ENCODE peak calls at places on chromosomes 5 and 9, in six cellular contexts. One of them, this sample, is unnamed.

GRCh38 chr5:107557051-107557658 is 113.6 kb downstream of the EFNA5 start:
- DNase-seq in right lobe of liver: no peak
- DNase-seq in IMR-90: no peak
- DNase-seq in small intestine: no peak
- DNase-seq in psoas muscle: peak; percentile 30
- DNase-seq in A673: no peak
- DNase-seq in this sample: peak; percentile 92

GRCh38 chr9:127049581-127049980 is 72.9 kb downstream of the ANGPTL2 start:
- DNase-seq in psoas muscle: no peak
- DNase-seq in right lobe of liver: no peak
- DNase-seq in IMR-90: peak; percentile 55
- DNase-seq in A673: no peak
- DNase-seq in small intestine: no peak
- DNase-seq in this sample: no peak

GRCh38 chr9:83596899-83597504 is 25.9 kb upstream of the IDNK start:
- DNase-seq in A673: peak; percentile 54
- DNase-seq in psoas muscle: no peak
- DNase-seq in IMR-90: no peak
- DNase-seq in small intestine: peak; percentile 21
- DNase-seq in right lobe of liver: no peak
- DNase-seq in this sample: peak; percentile 87

GRCh38 chr5:20113031-20113685 is 125.2 kb upstream of the CDH18 start:
- DNase-seq in psoas muscle: no peak
- DNase-seq in right lobe of liver: no peak
- DNase-seq in IMR-90: no peak
- DNase-seq in small intestine: no peak
- DNase-seq in A673: no peak
- DNase-seq in this sample: no peak

GRCh38 chr5:32711693-32712462 is 757 bp downstream of the NPR3 start:
- DNase-seq in IMR-90: peak; percentile 49
- DNase-seq in small intestine: no peak
- DNase-seq in psoas muscle: peak; percentile 50
- DNase-seq in right lobe of liver: no peak
- DNase-seq in A673: no peak
- DNase-seq in this sample: no peak

GRCh38 chr9:121560921-121561320 is 61.3 kb upstream of the GGTA1 start:
- DNase-seq in IMR-90: no peak
- DNase-seq in right lobe of liver: no peak
- DNase-seq in A673: no peak
- DNase-seq in psoas muscle: no peak
- DNase-seq in small intestine: no peak
- DNase-seq in this sample: no peak

GRCh38 chr9:98917691-98918487 is 25.8 kb upstream of the COL15A1 start:
- DNase-seq in A673: no peak
- DNase-seq in small intestine: no peak
- DNase-seq in psoas muscle: no peak
- DNase-seq in IMR-90: no peak
- DNase-seq in right lobe of liver: no peak
- DNase-seq in this sample: no peak

GRCh38 chr5:10106285-10106684 is 143.4 kb downstream of the ATPSCKMT start:
- DNase-seq in IMR-90: no peak
- DNase-seq in right lobe of liver: no peak
- DNase-seq in psoas muscle: no peak
- DNase-seq in small intestine: no peak
- DNase-seq in A673: no peak
- DNase-seq in this sample: no peak

GRCh38 chr5:111389390-111390082 is 122.8 kb downstream of the STARD4 start:
- DNase-seq in A673: no peak
- DNase-seq in psoas muscle: no peak
- DNase-seq in small intestine: no peak
- DNase-seq in IMR-90: peak; percentile 85
- DNase-seq in right lobe of liver: no peak
- DNase-seq in this sample: peak; percentile 17

DNA sequence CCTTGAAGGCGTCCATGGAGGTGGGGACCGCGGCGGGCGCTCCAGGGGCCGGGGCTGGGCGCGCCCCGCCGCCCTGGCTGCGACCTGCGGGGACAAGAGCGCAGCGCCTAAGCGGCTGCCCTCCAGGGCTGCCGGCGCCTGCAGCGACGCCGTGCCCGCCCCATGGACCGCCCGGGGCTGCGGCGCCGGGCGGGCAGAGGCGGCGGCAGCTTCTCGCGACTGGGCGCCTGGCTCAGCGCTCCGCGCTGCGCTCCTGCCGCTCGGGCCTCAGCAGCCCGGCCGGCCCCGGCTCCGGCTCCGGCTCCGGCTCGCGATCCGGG is 202 bp downstream of the PITX1 start:
- DNase-seq in IMR-90: no peak
- DNase-seq in right lobe of liver: no peak
- DNase-seq in psoas muscle: no peak
- DNase-seq in small intestine: no peak
- DNase-seq in A673: peak; percentile 60
- DNase-seq in this sample: no peak
- H3K27ac ChIP-seq in IMR-90: peak overlapping the region; percentile 73
- H3K27ac ChIP-seq in right lobe of liver: no peak overlapping the region
- H3K27ac ChIP-seq in psoas muscle: peak overlapping the region; percentile 90
- H3K27ac ChIP-seq in small intestine: peak overlapping the region; percentile 85
- H3K27ac ChIP-seq in A673: no peak overlapping the region
- H3K27ac ChIP-seq in this sample: peak overlapping the region; percentile 80

DNA sequence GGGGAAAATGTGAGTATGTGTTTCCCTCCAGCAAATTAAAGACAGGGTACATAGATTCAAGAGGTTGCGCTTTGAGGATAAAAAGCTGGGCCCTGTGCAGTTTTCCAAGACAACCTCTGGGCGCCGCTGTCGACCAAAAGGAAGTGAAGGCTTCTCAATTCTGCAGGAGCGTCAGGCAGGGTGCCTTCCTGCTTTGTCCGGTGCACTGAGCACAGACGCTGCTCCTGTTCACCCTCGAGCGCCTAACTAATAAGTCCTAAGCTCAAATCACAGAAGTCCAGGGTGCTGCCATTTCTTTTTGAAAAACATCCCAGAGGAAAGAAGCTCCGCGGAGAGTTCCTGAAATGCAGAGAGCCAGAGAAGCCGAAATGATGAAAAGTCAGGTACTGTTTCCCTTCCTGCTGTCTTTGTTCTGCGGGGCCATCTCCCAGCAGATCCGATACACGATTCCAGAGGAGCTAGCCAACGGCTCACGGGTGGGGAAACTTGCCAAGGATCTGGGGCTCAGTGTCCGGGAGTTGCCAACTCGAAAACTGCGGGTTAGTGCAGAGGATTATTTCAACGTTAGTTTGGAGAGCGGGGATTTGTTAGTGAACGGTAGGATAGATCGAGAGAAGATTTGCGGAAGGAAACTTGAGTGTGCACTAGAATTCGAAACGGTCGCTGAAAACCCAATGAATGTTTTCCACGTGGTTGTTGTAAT is at the start of gene PCDHGB1:
- DNase-seq in psoas muscle: peak; percentile 41
- DNase-seq in A673: peak; percentile 87
- DNase-seq in IMR-90: peak; percentile 71
- DNase-seq in small intestine: peak; percentile 15
- DNase-seq in right lobe of liver: no peak
- DNase-seq in this sample: peak; percentile 97
- H3K9me3 ChIP-seq in psoas muscle: peaks cover 3% of the 10 kb centered on the region
- H3K9me3 ChIP-seq in A673: peaks cover 32% of the 10 kb centered on the region
- H3K9me3 ChIP-seq in IMR-90: peaks cover 33% of the 10 kb centered on the region
- H3K9me3 ChIP-seq in small intestine: peaks cover 2% of the 10 kb centered on the region
- H3K9me3 ChIP-seq in right lobe of liver: no peaks in the 10 kb centered on the region
- H3K9me3 ChIP-seq in this sample: peaks cover 34% of the 10 kb centered on the region

GRCh38 chr9:93092171-93092991 is 3.6 kb upstream of the CARD19 start:
- DNase-seq in right lobe of liver: peak; percentile 43
- DNase-seq in IMR-90: no peak
- DNase-seq in psoas muscle: no peak
- DNase-seq in small intestine: no peak
- DNase-seq in A673: no peak
- DNase-seq in this sample: no peak
- H3K27ac ChIP-seq in right lobe of liver: no peak overlapping the region
- H3K27ac ChIP-seq in IMR-90: peak overlapping the region; percentile 10
- H3K27ac ChIP-seq in psoas muscle: peak overlapping the region; percentile 55
- H3K27ac ChIP-seq in small intestine: no peak overlapping the region
- H3K27ac ChIP-seq in A673: no peak overlapping the region
- H3K27ac ChIP-seq in this sample: no peak overlapping the region

GRCh38 chr5:90398726-90399125 is 10.8 kb downstream of the CETN3 start:
- DNase-seq in right lobe of liver: no peak
- DNase-seq in small intestine: no peak
- DNase-seq in psoas muscle: no peak
- DNase-seq in A673: no peak
- DNase-seq in IMR-90: no peak
- DNase-seq in this sample: no peak
- H3K9me3 ChIP-seq in right lobe of liver: no peaks in the 10 kb centered on the region
- H3K9me3 ChIP-seq in small intestine: no peaks in the 10 kb centered on the region
- H3K9me3 ChIP-seq in psoas muscle: no peaks in the 10 kb centered on the region
- H3K9me3 ChIP-seq in A673: no peaks in the 10 kb centered on the region
- H3K9me3 ChIP-seq in IMR-90: no peaks in the 10 kb centered on the region
- H3K9me3 ChIP-seq in this sample: no peaks in the 10 kb centered on the region

GRCh38 chr5:153629496-153629895 is 139.0 kb downstream of the GRIA1 start:
- DNase-seq in small intestine: no peak
- DNase-seq in right lobe of liver: no peak
- DNase-seq in A673: no peak
- DNase-seq in psoas muscle: no peak
- DNase-seq in IMR-90: no peak
- DNase-seq in this sample: no peak

GRCh38 chr5:153630546-153630945 is 140.1 kb downstream of the GRIA1 start:
- DNase-seq in IMR-90: no peak
- DNase-seq in A673: no peak
- DNase-seq in right lobe of liver: no peak
- DNase-seq in psoas muscle: no peak
- DNase-seq in small intestine: no peak
- DNase-seq in this sample: no peak

GRCh38 chr5:153626836-153627235 is 136.4 kb downstream of the GRIA1 start:
- DNase-seq in small intestine: no peak
- DNase-seq in psoas muscle: no peak
- DNase-seq in right lobe of liver: no peak
- DNase-seq in A673: no peak
- DNase-seq in IMR-90: no peak
- DNase-seq in this sample: no peak

GRCh38 chr5:153625826-153626354 is 135.4 kb downstream of the GRIA1 start:
- DNase-seq in psoas muscle: no peak
- DNase-seq in IMR-90: no peak
- DNase-seq in small intestine: no peak
- DNase-seq in right lobe of liver: no peak
- DNase-seq in A673: no peak
- DNase-seq in this sample: no peak

GRCh38 chr5:153629027-153629426 is 138.6 kb downstream of the GRIA1 start:
- DNase-seq in right lobe of liver: no peak
- DNase-seq in IMR-90: peak; percentile 97
- DNase-seq in small intestine: no peak
- DNase-seq in psoas muscle: no peak
- DNase-seq in A673: peak; percentile 50
- DNase-seq in this sample: peak; percentile 14
- H3K27ac ChIP-seq in right lobe of liver: no peak overlapping the region
- H3K27ac ChIP-seq in IMR-90: peak overlapping the region; percentile 84
- H3K27ac ChIP-seq in small intestine: no peak overlapping the region
- H3K27ac ChIP-seq in psoas muscle: no peak overlapping the region
- H3K27ac ChIP-seq in A673: no peak overlapping the region
- H3K27ac ChIP-seq in this sample: no peak overlapping the region

DNA sequence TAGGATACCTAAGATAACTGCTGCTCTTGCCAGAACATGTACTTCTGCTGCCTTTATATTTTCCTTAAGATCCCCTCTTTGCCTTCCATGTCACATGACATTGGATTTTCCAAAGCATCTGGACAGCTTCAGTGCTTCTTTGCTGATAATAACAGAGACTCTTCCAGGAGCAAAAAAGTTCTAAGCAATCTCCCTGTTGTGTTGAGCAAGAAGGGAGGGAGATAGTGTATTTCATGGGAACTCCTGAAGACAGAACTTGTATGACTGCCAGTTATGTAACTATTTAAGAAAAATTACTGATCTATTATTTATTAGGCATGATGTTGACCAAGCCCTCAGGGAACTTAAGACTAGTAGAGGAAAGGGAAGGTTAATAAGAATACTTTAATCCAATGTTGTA is 454.7 kb downstream of the SPATA31D1 start:
- DNase-seq in right lobe of liver: no peak
- DNase-seq in A673: no peak
- DNase-seq in small intestine: no peak
- DNase-seq in IMR-90: no peak
- DNase-seq in psoas muscle: no peak
- DNase-seq in this sample: no peak
- H3K9me3 ChIP-seq in right lobe of liver: no peaks in the 10 kb centered on the region
- H3K9me3 ChIP-seq in A673: peaks cover 3% of the 10 kb centered on the region
- H3K9me3 ChIP-seq in small intestine: no peaks in the 10 kb centered on the region
- H3K9me3 ChIP-seq in IMR-90: peaks cover 8% of the 10 kb centered on the region
- H3K9me3 ChIP-seq in psoas muscle: peaks cover 11% of the 10 kb centered on the region
- H3K9me3 ChIP-seq in this sample: peaks cover 10% of the 10 kb centered on the region

GRCh38 chr5:78526049-78526525 is 122.5 kb downstream of the LHFPL2 start:
- DNase-seq in small intestine: no peak
- DNase-seq in IMR-90: peak; percentile 81
- DNase-seq in right lobe of liver: no peak
- DNase-seq in psoas muscle: no peak
- DNase-seq in A673: no peak
- DNase-seq in this sample: no peak
- H3K27ac ChIP-seq in small intestine: no peak overlapping the region
- H3K27ac ChIP-seq in IMR-90: peak overlapping the region; percentile 1
- H3K27ac ChIP-seq in right lobe of liver: peak overlapping the region; percentile 61
- H3K27ac ChIP-seq in psoas muscle: no peak overlapping the region
- H3K27ac ChIP-seq in A673: no peak overlapping the region
- H3K27ac ChIP-seq in this sample: no peak overlapping the region

This sample was measured in SJCRH30.